ENCODE peak calls at places on chromosomes 1 and 21, in nine cellular contexts. D is AG10803, N is ovary, G is thoracic aorta, R is colonic mucosa, H is astrocyte of the spinal cord, X is cardiac fibroblast, A is right lobe of liver, E is A549. Z is an unnamed sample.
A peak's percentile ranks its signal among the peaks of the same experiment; 100 is the strongest.

GRCh38 chr1:167714098-167714850 is 7.5 kb upstream of the MPZL1 start:
- DNase-seq in X (peak; percentile 91), D (peak; percentile 90), H (peak; percentile 82), N (peak; percentile 96), G (peak; percentile 58), A (peak; percentile 90), R (peak; percentile 96), E (peak; percentile 88), Z (no peak)

GRCh38 chr1:224267922-224268321 is 62.0 kb downstream of the NVL start:
- DNase-seq in E (no peak), D (no peak), H (no peak), X (no peak), R (no peak), A (no peak), G (no peak), N (no peak), Z (no peak)

GRCh38 chr1:171438441-171438840 is 46.9 kb upstream of the PRRC2C start:
- DNase-seq in G (peak; percentile 80), N (no peak), R (peak; percentile 24), H (peak; percentile 97), A (no peak), D (peak; percentile 93), E (peak; percentile 84), X (peak; percentile 99), Z (peak; percentile 91)

GRCh38 chr1:212477680-212478466 is 45.2 kb downstream of the NENF start:
- DNase-seq in H (no peak), D (no peak), R (peak; percentile 45), X (no peak), G (no peak), E (peak; percentile 35), N (no peak), A (no peak), Z (no peak)

GRCh38 chr1:19793360-19794046 is 6.2 kb downstream of the TMCO4 start:
- DNase-seq in D (no peak), X (no peak), E (no peak), N (no peak), H (no peak), G (no peak), A (no peak), R (no peak), Z (no peak)

GRCh38 chr1:172708452-172708851 is 49.5 kb downstream of the FASLG start:
- DNase-seq in G (no peak), D (no peak), R (no peak), E (no peak), H (no peak), X (no peak), A (no peak), N (no peak), Z (no peak)

GRCh38 chr1:110508038-110508437 is 10.9 kb downstream of the KCNA10 start:
- DNase-seq in N (no peak), G (no peak), R (peak; percentile 27), E (no peak), A (no peak), H (no peak), D (peak; percentile 18), X (peak; percentile 9), Z (no peak)

GRCh38 chr1:156435551-156436318 is 64.8 kb downstream of the MEF2D start:
- DNase-seq in H (no peak), E (no peak), X (no peak), R (no peak), A (no peak), N (no peak), D (no peak), G (no peak), Z (no peak)

GRCh38 chr1:66160719-66161118 is 368.0 kb downstream of the PDE4B start:
- DNase-seq in X (no peak), N (no peak), E (no peak), R (no peak), A (no peak), H (no peak), D (no peak), G (no peak), Z (no peak)

GRCh38 chr1:116777831-116778830 is 23.9 kb downstream of the CD2 start:
- DNase-seq in X (peak; percentile 68), A (no peak), G (no peak), E (no peak), H (peak; percentile 85), N (no peak), D (peak; percentile 90), R (no peak), Z (peak; percentile 81)

GRCh38 chr1:113109908-113110554 is 37.0 kb downstream of the LRIG2 start:
- DNase-seq in X (peak; percentile 97), R (no peak), E (peak; percentile 25), D (peak; percentile 94), H (peak; percentile 93), G (no peak), N (peak; percentile 52), A (no peak), Z (peak; percentile 91)

GRCh38 chr1:226436472-226436854 is 28.6 kb upstream of the PARP1 start:
- DNase-seq in X (no peak), R (no peak), N (no peak), G (no peak), E (no peak), H (no peak), D (no peak), A (no peak), Z (no peak)

GRCh38 chr1:207088161-207088560 is 499 bp upstream of the C4BPB start:
- DNase-seq in N (no peak), H (no peak), D (no peak), G (no peak), E (peak; percentile 30), X (no peak), R (no peak), A (no peak), Z (no peak)

GRCh38 chr21:36698160-36699025 is 522 bp upstream of the SIM2 start:
- DNase-seq in A (no peak), X (no peak), D (peak; percentile 38), E (peak; percentile 62), N (no peak), H (no peak), R (no peak), G (no peak), Z (no peak)

GRCh38 chr1:116493484-116494350 is 77.1 kb downstream of the CD58 start:
- DNase-seq in G (no peak), A (no peak), H (no peak), X (no peak), E (no peak), N (no peak), R (no peak), D (no peak), Z (no peak)

GRCh38 chr1:108017698-108018097 is 52.7 kb upstream of the VAV3 start:
- DNase-seq in H (no peak), D (no peak), A (no peak), G (no peak), E (no peak), N (no peak), X (peak; percentile 28), R (no peak), Z (no peak)

DNA sequence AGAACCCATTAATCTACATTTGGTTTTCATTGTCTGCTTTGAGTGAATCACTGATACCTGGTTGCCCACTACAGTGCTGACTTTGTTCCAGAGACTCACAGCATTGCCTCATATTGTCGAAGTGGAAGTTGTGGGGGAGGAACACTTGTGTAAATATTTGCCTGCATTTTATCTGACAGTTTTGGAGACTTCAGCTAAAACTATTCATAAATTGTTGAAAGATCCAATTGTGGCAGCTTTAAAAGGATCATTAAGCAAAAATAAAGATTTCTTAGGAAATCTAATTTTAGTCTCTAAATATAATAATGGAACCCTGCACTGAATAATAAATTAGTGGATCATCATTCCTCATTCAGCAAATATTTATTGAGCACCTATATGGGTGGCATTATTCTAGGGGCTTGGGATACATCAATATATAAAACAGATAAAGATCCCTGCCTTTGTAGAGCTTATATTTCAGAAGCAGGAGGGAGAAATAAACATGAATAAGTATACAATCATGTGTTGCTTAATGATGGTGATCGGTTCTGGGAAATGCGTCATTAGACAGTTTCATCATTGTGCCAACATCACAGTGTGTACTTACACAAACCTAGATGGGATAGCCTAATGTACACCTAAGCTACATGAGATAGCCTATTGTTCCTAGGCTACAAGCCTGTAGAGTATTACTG is 73.5 kb downstream of the OSBPL9 start:
- DNase-seq in D (peak; percentile 63), H (peak; percentile 76), A (no peak), E (peak; percentile 93), R (no peak), N (no peak), G (no peak), X (peak; percentile 97), Z (no peak)
- H3K4me3 ChIP-seq in D (no peak overlapping the region), H (no peak overlapping the region), A (no peak overlapping the region), E (peak overlapping the region; percentile 23), R (no peak overlapping the region), N (no peak overlapping the region), G (no peak overlapping the region), X (no peak overlapping the region), Z (no peak overlapping the region)

GRCh38 chr1:63802109-63802508 is 28.3 kb downstream of the ROR1 start:
- DNase-seq in G (no peak), X (no peak), E (no peak), N (no peak), H (no peak), R (no peak), D (no peak), A (no peak), Z (no peak)
- TF ChIP-seq CTCF in G (no peak), X (no peak), E (no peak), N (no peak), H (peak; percentile 8), R (no peak), D (no peak), A (no peak), Z (no peak)

GRCh38 chr1:151720190-151720953 is 950 bp upstream of the RIIAD1 start:
- DNase-seq in H (peak; percentile 26), G (no peak), N (no peak), D (peak; percentile 29), E (no peak), X (no peak), R (no peak), A (no peak), Z (no peak)
- H3K4me3 ChIP-seq in H (peak overlapping the region; percentile 33), G (peak overlapping the region; percentile 78), N (peak overlapping the region; percentile 43), D (peak overlapping the region; percentile 52), E (no peak overlapping the region), X (peak overlapping the region; percentile 22), R (peak overlapping the region; percentile 50), A (peak overlapping the region; percentile 37), Z (peak overlapping the region; percentile 28)

GRCh38 chr1:22039594-22040347 is 12.7 kb upstream of the CDC42 start:
- DNase-seq in G (no peak), A (no peak), N (no peak), R (peak; percentile 85), E (peak; percentile 26), X (peak; percentile 67), H (peak; percentile 55), D (peak; percentile 54), Z (no peak)
- TF ChIP-seq CTCF in G (no peak), A (no peak), N (no peak), R (no peak), E (no peak), X (no peak), H (no peak), D (no peak), Z (no peak)

Z was measured in AG04449.